ENCODE peak calls at places on chromosomes 2 and 18, in six cellular contexts. N is H9, H is H1, G is IMR-90, W is trophoblast cell, X is mesenchymal stem cell. M is an unnamed sample.
A peak's percentile ranks its signal among the peaks of the same experiment; 100 is the strongest.

GRCh38 chr2:64327510-64328414 is 126.2 kb upstream of the LGALSL start:
- DNase-seq in N (peak; percentile 46), H (no peak), G (no peak), W (no peak), X (peak; percentile 39), M (no peak)

GRCh38 chr2:221308507-221309054 is 263.5 kb downstream of the EPHA4 start:
- DNase-seq in N (no peak), H (no peak), G (no peak), W (no peak), X (no peak), M (no peak)

GRCh38 chr2:239928457-239929350 is 96.4 kb downstream of the NDUFA10 start:
- DNase-seq in N (peak; percentile 54), H (no peak), G (no peak), W (no peak), X (no peak), M (no peak)

GRCh38 chr2:218397502-218398436 is 1.9 kb upstream of the CTDSP1 start:
- DNase-seq in N (peak; percentile 66), H (no peak), G (peak; percentile 60), W (peak; percentile 99), X (peak; percentile 91), M (peak; percentile 23)

GRCh38 chr18:75782826-75783225 is 355.3 kb upstream of the SMIM21 start:
- DNase-seq in N (no peak), H (no peak), G (no peak), W (no peak), X (no peak), M (no peak)

GRCh38 chr2:109290887-109291675 is 162.1 kb downstream of the SH3RF3 start:
- DNase-seq in N (no peak), H (no peak), G (peak; percentile 83), W (no peak), X (peak; percentile 64), M (no peak)

GRCh38 chr2:137192366-137193315 is 427.3 kb downstream of the THSD7B start:
- DNase-seq in N (no peak), H (no peak), G (no peak), W (no peak), X (peak; percentile 8), M (no peak)

GRCh38 chr2:237590272-237591020 is at the start of gene RAB17:
- DNase-seq in N (peak; percentile 87), H (no peak), G (peak; percentile 39), W (peak; percentile 76), X (peak; percentile 44), M (no peak)

GRCh38 chr2:57696016-57696415 is 350.6 kb upstream of the VRK2 start:
- DNase-seq in N (peak; percentile 56), H (no peak), G (peak; percentile 1), W (peak; percentile 87), X (peak; percentile 13), M (no peak)

GRCh38 chr2:26768759-26769500 is 4.8 kb downstream of the SLC35F6 start:
- DNase-seq in N (no peak), H (no peak), G (no peak), W (peak; percentile 60), X (peak; percentile 45), M (no peak)

GRCh38 chr18:46556590-46557206 is 100.3 kb downstream of the LOXHD1 start:
- DNase-seq in N (no peak), H (no peak), G (no peak), W (no peak), X (no peak), M (no peak)

GRCh38 chr18:46560671-46561045 is 96.4 kb downstream of the LOXHD1 start:
- DNase-seq in N (no peak), H (no peak), G (no peak), W (no peak), X (no peak), M (no peak)

GRCh38 chr18:46559946-46560670 is 96.9 kb downstream of the LOXHD1 start:
- DNase-seq in N (no peak), H (no peak), G (no peak), W (no peak), X (no peak), M (no peak)

GRCh38 chr18:46562674-46563192 is 94.3 kb downstream of the LOXHD1 start:
- DNase-seq in N (no peak), H (no peak), G (no peak), W (no peak), X (no peak), M (no peak)

GRCh38 chr18:46559296-46559695 is 97.7 kb downstream of the LOXHD1 start:
- DNase-seq in N (no peak), H (no peak), G (no peak), W (no peak), X (no peak), M (no peak)
- H3K9me3 ChIP-seq in N (no peaks in the 10 kb centered on the region), H (no peaks in the 10 kb centered on the region), G (no peaks in the 10 kb centered on the region), W (peaks cover 3% of the 10 kb centered on the region), X (no peaks in the 10 kb centered on the region), M (no peaks in the 10 kb centered on the region)

GRCh38 chr2:18559941-18560796 is at the start of gene RDH14:
- DNase-seq in N (peak; percentile 96), H (peak; percentile 86), G (peak; percentile 88), W (peak; percentile 79), X (peak; percentile 94), M (peak; percentile 90)
- H3K4ac ChIP-seq in N (no peak within 1 kb of the TSS), H (no peak within 1 kb of the TSS), G (peak within 1 kb of the TSS; percentile 81), W (peak within 1 kb of the TSS; percentile 87), X (peak within 1 kb of the TSS; percentile 93), M (no peak within 1 kb of the TSS)

DNA sequence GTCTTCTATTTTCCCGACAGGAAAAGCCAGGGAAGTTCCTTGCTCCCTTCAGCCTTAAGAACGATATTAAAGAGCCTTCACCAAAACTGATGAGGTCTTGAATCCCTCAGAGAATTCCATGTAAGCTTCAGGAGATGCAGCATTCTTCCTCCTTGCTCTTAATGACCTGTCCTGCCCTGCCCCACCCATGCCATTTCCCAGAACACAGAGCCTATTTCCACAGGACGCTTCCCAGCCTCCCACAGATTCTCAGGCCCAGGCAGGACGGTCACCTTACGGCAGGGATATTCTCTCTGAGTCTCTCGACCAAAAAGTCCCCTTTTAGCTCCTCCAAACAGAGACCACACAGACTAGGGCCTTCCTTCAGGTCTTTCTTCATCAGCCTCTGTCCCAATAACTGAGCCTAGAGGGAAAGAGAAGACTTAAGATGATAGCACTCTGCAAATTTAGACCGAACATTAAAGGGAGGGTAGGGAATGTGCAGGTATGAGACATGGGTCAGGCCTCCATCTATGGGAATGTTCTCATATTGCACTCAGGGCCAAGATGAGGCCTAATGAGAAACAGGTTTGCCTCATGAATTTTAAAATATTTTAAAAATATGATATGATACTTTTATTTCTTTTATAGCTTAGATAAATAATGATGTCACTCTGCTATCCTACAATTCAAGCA is 62.1 kb downstream of the COBLL1 start:
- DNase-seq in N (no peak), H (no peak), G (no peak), W (peak; percentile 67), X (no peak), M (no peak)
- H2BK120ac ChIP-seq in N (no peak overlapping the region), H (no peak overlapping the region), G (no peak overlapping the region), W (no peak overlapping the region), X (no peak overlapping the region), M (no peak overlapping the region)

DNA sequence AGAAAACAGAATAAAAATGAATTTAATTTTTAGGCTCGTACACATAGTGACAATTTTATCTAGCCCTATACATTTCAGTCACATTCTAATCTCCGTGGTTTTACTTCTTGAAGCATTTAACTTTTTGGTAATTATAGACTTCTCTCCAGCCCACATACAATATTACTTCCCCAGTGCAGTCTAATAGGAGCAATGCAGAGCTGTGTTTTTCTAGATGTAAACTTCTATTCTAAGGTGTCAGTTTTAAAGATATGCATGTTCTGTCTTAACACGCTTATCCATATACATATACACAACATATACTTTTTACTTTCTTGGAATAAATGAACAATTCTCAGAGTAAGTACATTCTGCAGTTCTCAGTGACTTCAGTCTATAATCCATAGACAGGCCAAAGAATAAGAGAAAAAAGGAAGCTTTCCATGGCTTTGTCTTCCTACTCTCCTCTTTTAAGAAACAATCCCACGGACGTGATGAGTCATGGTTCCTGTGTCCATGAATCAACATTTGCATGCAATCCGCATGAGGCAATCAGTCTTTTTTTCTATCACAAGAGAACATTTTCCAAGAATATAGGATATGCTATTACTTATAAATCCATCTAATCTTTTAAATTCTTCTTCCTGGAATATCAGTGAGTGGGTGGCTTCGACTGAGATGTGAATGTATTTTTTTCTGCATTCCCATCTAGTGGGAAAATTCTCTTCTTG is 42.8 kb downstream of the CCDC102B start:
- DNase-seq in N (no peak), H (no peak), G (peak; percentile 97), W (peak; percentile 4), X (peak; percentile 97), M (peak; percentile 6)
- H3K9me3 ChIP-seq in N (no peaks in the 10 kb centered on the region), H (no peaks in the 10 kb centered on the region), G (no peaks in the 10 kb centered on the region), W (no peaks in the 10 kb centered on the region), X (no peaks in the 10 kb centered on the region), M (no peaks in the 10 kb centered on the region)

GRCh38 chr2:12010059-12010458 is 263.6 kb downstream of the LPIN1 start:
- DNase-seq in N (no peak), H (no peak), G (no peak), W (no peak), X (no peak), M (no peak)

GRCh38 chr2:12009323-12009905 is 263.0 kb downstream of the LPIN1 start:
- DNase-seq in N (no peak), H (no peak), G (no peak), W (no peak), X (no peak), M (no peak)

GRCh38 chr2:12006841-12007240 is 260.4 kb downstream of the LPIN1 start:
- DNase-seq in N (peak; percentile 52), H (peak; percentile 25), G (peak; percentile 50), W (no peak), X (peak; percentile 45), M (peak; percentile 85)

GRCh38 chr2:12007282-12007681 is 260.9 kb downstream of the LPIN1 start:
- DNase-seq in N (no peak), H (no peak), G (no peak), W (no peak), X (no peak), M (no peak)

DNA sequence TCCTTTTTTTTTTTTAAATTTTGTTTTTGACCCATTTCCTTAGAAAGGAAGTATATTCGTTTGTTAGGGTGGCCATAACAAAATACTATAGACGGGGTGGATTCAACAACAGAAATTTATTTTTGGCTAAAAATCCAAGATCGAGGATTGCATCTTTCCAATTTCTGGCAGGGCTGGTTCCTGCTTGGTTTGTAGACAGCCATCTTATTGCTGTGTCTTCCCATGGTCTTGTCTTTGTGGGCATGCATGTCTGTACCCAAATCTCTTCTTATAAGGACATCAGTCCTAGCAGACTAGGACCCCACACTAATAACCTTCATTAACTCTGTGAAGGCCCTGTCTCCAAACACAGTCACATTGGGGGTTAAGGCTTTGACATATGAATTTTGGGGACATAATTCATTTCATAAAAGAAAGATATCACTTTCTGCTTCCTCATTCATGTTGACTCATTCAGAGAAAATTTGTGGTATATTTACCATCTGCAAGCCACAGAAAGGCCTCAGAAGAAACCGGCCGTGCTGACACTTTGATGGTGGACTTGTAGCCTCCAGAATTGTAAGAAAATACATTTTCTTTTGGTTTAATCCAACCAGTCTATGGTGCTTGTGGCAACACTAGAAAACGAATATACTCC is 262.1 kb downstream of the LPIN1 start:
- DNase-seq in N (no peak), H (no peak), G (peak; percentile 64), W (no peak), X (peak; percentile 56), M (no peak)
- H3K4ac ChIP-seq in N (no peak overlapping the region), H (no peak overlapping the region), G (no peak overlapping the region), W (no peak overlapping the region), X (no peak overlapping the region), M (no peak overlapping the region)

M was measured in neuronal stem cell.